ENCODE peak calls at places on chromosome 15, in five cellular contexts. M is activated CD4-positive, alpha-beta T cell treated with anti-CD3 and anti-CD28 coated beads, Interleukin-2, amount 50 U/mL, for 1 hour; L is WTC11; J is NCI-H345; K is cardiac fibroblast. D is an unnamed sample.

GRCh38 chr15:67068724-67069400 is 3.5 kb downstream of the SMAD3 start:
- DNase-seq in M (no peak), L (no peak), J (no peak), K (peak; percentile 69), D (peak; percentile 20)

GRCh38 chr15:94119923-94120775 is 111.2 kb upstream of the MCTP2 start:
- DNase-seq in M (peak; percentile 19), L (peak; percentile 48), J (peak; percentile 75), K (peak; percentile 89), D (peak; percentile 48)

GRCh38 chr15:48059786-48060185 is 61.0 kb upstream of the SLC24A5 start:
- DNase-seq in M (no peak), L (no peak), J (no peak), K (peak; percentile 33), D (no peak)

GRCh38 chr15:25894371-25894902 is 31.3 kb upstream of the ATP10A start:
- DNase-seq in M (no peak), L (no peak), J (no peak), K (no peak), D (no peak)

GRCh38 chr15:74274485-74275038 is 38.4 kb downstream of the CCDC33 start:
- DNase-seq in M (no peak), L (no peak), J (no peak), K (no peak), D (no peak)

GRCh38 chr15:78421241-78421994 is 16.6 kb upstream of the IREB2 start:
- DNase-seq in M (no peak), L (no peak), J (no peak), K (no peak), D (no peak)

GRCh38 chr15:46525984-46526725 is 891.3 kb downstream of the SQOR start:
- DNase-seq in M (no peak), L (no peak), J (no peak), K (no peak), D (no peak)

GRCh38 chr15:74850398-74850797 is 7.4 kb upstream of the ULK3 start:
- DNase-seq in M (no peak), L (no peak), J (no peak), K (no peak), D (no peak)

GRCh38 chr15:97904196-97904572 is 56.3 kb upstream of the ARRDC4 start:
- DNase-seq in M (no peak), L (peak; percentile 86), J (peak; percentile 65), K (peak; percentile 69), D (peak; percentile 37)

GRCh38 chr15:65275104-65275727 is 11.5 kb downstream of the PARP16 start:
- DNase-seq in M (no peak), L (no peak), J (no peak), K (no peak), D (no peak)

GRCh38 chr15:50176869-50177268 is 5.1 kb upstream of the SLC27A2 start:
- DNase-seq in M (no peak), L (no peak), J (no peak), K (no peak), D (no peak)

GRCh38 chr15:83516935-83517334 is 69.8 kb downstream of the SH3GL3 start:
- DNase-seq in M (no peak), L (no peak), J (no peak), K (peak; percentile 2), D (no peak)

GRCh38 chr15:77822631-77823230 is 190.0 kb upstream of the LINGO1 start:
- DNase-seq in M (no peak), L (no peak), J (no peak), K (no peak), D (no peak)

GRCh38 chr15:71575474-71576045 is 234.8 kb upstream of the NR2E3 start:
- DNase-seq in M (no peak), L (no peak), J (no peak), K (peak; percentile 33), D (no peak)

GRCh38 chr15:92005154-92005553 is 151.6 kb downstream of the SLCO3A1 start:
- DNase-seq in M (peak; percentile 3), L (no peak), J (peak; percentile 76), K (no peak), D (no peak)

GRCh38 chr15:99062226-99062625 is 42.7 kb upstream of the SYNM start:
- DNase-seq in M (no peak), L (no peak), J (no peak), K (no peak), D (no peak)

GRCh38 chr15:69504352-69505040 is 51.9 kb downstream of the RPLP1 start:
- DNase-seq in M (no peak), L (no peak), J (no peak), K (no peak), D (no peak)

GRCh38 chr15:35519536-35520149 is 26.3 kb downstream of the DPH6 start:
- DNase-seq in M (no peak), L (no peak), J (peak; percentile 21), K (peak; percentile 74), D (no peak)

GRCh38 chr15:58484794-58485600 is 53.2 kb downstream of the LIPC start:
- DNase-seq in M (no peak), L (no peak), J (no peak), K (no peak), D (no peak)

D was measured in WERI-Rb-1.